ENCODE peak calls at places on chromosomes 13 and 19, in four cellular contexts. One of them, this sample, is unnamed.

GRCh38 chr19:52237771-52238400 is 31.5 kb upstream of the ZNF766 start:
- DNase-seq in K562: peak; percentile 38
- DNase-seq in HCT116: peak; percentile 44
- DNase-seq in HepG2: peak; percentile 52
- DNase-seq in this sample: peak; percentile 47

GRCh38 chr13:98977568-98978270 is at the start of gene DOCK9:
- DNase-seq in K562: no peak
- DNase-seq in HCT116: no peak
- DNase-seq in HepG2: no peak
- DNase-seq in this sample: no peak

GRCh38 chr13:20359335-20359734 is 127.2 kb upstream of the GJB6 start:
- DNase-seq in K562: no peak
- DNase-seq in HCT116: peak; percentile 6
- DNase-seq in HepG2: peak; percentile 32
- DNase-seq in this sample: peak; percentile 64

GRCh38 chr19:33413868-33414666 is 40.6 kb downstream of the CEBPG start:
- DNase-seq in K562: no peak
- DNase-seq in HCT116: no peak
- DNase-seq in HepG2: no peak
- DNase-seq in this sample: no peak

GRCh38 chr19:6802336-6803035 is 30.0 kb downstream of the VAV1 start:
- DNase-seq in K562: no peak
- DNase-seq in HCT116: peak; percentile 19
- DNase-seq in HepG2: no peak
- DNase-seq in this sample: no peak

GRCh38 chr13:67736646-67737420 is 506.7 kb upstream of the PCDH9 start:
- DNase-seq in K562: no peak
- DNase-seq in HCT116: no peak
- DNase-seq in HepG2: peak; percentile 5
- DNase-seq in this sample: no peak

GRCh38 chr13:94967183-94968039 is 255.1 kb upstream of the SOX21 start:
- DNase-seq in K562: no peak
- DNase-seq in HCT116: no peak
- DNase-seq in HepG2: no peak
- DNase-seq in this sample: no peak

GRCh38 chr13:97224544-97225324 is 2.6 kb downstream of the MBNL2 start:
- DNase-seq in K562: peak; percentile 42
- DNase-seq in HCT116: no peak
- DNase-seq in HepG2: peak; percentile 66
- DNase-seq in this sample: no peak

GRCh38 chr13:100275746-100276145 is 186.9 kb downstream of the PCCA start:
- DNase-seq in K562: no peak
- DNase-seq in HCT116: no peak
- DNase-seq in HepG2: no peak
- DNase-seq in this sample: no peak

GRCh38 chr19:42198676-42199439 is 18.6 kb downstream of the DEDD2 start:
- DNase-seq in K562: no peak
- DNase-seq in HCT116: no peak
- DNase-seq in HepG2: no peak
- DNase-seq in this sample: no peak
- H3K27ac ChIP-seq in K562: peak overlapping the region; percentile 70
- H3K27ac ChIP-seq in HCT116: peak overlapping the region; percentile 15
- H3K27ac ChIP-seq in HepG2: no peak overlapping the region
- H3K27ac ChIP-seq in this sample: no peak overlapping the region

GRCh38 chr13:25469179-25469545 is 97.4 kb downstream of the ATP8A2 start:
- DNase-seq in K562: no peak
- DNase-seq in HCT116: no peak
- DNase-seq in HepG2: no peak
- DNase-seq in this sample: no peak

GRCh38 chr13:25462301-25463125 is 90.7 kb downstream of the ATP8A2 start:
- DNase-seq in K562: no peak
- DNase-seq in HCT116: no peak
- DNase-seq in HepG2: no peak
- DNase-seq in this sample: no peak

GRCh38 chr13:25466880-25467279 is 95.1 kb downstream of the ATP8A2 start:
- DNase-seq in K562: no peak
- DNase-seq in HCT116: no peak
- DNase-seq in HepG2: peak; percentile 3
- DNase-seq in this sample: no peak

GRCh38 chr13:25468330-25469178 is 96.8 kb downstream of the ATP8A2 start:
- DNase-seq in K562: peak; percentile 90
- DNase-seq in HCT116: no peak
- DNase-seq in HepG2: no peak
- DNase-seq in this sample: no peak

GRCh38 chr13:25463496-25463895 is 91.7 kb downstream of the ATP8A2 start:
- DNase-seq in K562: no peak
- DNase-seq in HCT116: no peak
- DNase-seq in HepG2: no peak
- DNase-seq in this sample: no peak
- TF ChIP-seq TCF7L2 in K562: no peak
- TF ChIP-seq TCF7L2 in HCT116: no peak
- TF ChIP-seq TCF7L2 in HepG2: no peak
- TF ChIP-seq TCF7L2 in this sample: no peak

DNA sequence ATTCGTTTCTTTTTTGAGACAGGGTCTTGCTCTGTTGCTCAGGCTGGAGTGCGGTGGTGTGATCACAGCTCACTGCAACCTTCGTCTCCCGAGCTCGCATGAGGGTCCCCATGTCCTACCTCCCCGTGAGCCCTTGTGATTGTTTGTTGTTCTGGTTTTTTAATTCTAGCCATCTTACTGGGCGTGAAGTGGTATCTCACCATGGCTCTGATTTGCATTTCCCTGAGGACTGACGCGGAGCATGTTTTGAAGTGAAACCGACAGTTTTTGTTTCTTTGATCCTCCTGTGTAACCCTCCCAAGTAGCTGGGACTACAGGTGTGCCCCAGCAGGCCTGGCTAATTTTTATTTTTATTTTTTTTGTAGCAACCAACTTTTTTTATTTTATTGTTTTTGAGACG is 21.7 kb downstream of the GNG7 start:
- DNase-seq in K562: no peak
- DNase-seq in HCT116: no peak
- DNase-seq in HepG2: no peak
- DNase-seq in this sample: no peak
- H3K27ac ChIP-seq in K562: no peak overlapping the region
- H3K27ac ChIP-seq in HCT116: no peak overlapping the region
- H3K27ac ChIP-seq in HepG2: no peak overlapping the region
- H3K27ac ChIP-seq in this sample: no peak overlapping the region

GRCh38 chr19:15279326-15279904 is 47.2 kb upstream of the EPHX3 start:
- DNase-seq in K562: no peak
- DNase-seq in HCT116: no peak
- DNase-seq in HepG2: no peak
- DNase-seq in this sample: no peak

GRCh38 chr19:15282311-15282705 is 50.0 kb downstream of the BRD4 start:
- DNase-seq in K562: no peak
- DNase-seq in HCT116: no peak
- DNase-seq in HepG2: no peak
- DNase-seq in this sample: no peak

GRCh38 chr19:15280915-15281683 is 48.9 kb upstream of the EPHX3 start:
- DNase-seq in K562: peak; percentile 43
- DNase-seq in HCT116: no peak
- DNase-seq in HepG2: peak; percentile 55
- DNase-seq in this sample: no peak

GRCh38 chr19:15283141-15283885 is 49.0 kb downstream of the BRD4 start:
- DNase-seq in K562: no peak
- DNase-seq in HCT116: no peak
- DNase-seq in HepG2: no peak
- DNase-seq in this sample: no peak

GRCh38 chr19:15280048-15280725 is 47.9 kb upstream of the EPHX3 start:
- DNase-seq in K562: no peak
- DNase-seq in HCT116: no peak
- DNase-seq in HepG2: no peak
- DNase-seq in this sample: no peak
- TF ChIP-seq TCF7L2 in K562: no peak
- TF ChIP-seq TCF7L2 in HCT116: no peak
- TF ChIP-seq TCF7L2 in HepG2: no peak
- TF ChIP-seq TCF7L2 in this sample: no peak

DNA sequence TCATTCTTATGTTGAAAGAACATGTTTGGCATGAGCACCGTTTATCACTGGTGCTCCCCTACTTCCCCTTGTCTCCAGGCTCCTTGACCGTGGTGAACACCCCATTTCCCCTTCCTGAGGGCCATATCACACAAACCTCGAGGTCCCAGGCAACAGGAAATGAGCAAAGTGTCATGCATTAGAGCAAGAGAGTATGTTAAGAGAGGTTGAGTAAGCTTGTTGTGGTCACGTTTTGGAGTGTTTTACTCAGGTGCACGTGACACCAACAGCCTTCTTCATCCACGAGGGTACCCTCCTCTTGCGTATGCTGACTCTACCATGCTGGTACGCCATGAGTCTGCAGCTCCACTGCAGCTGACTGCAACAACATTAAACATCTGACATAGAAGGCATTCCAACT is 482.2 kb upstream of the NBEA start:
- DNase-seq in K562: no peak
- DNase-seq in HCT116: no peak
- DNase-seq in HepG2: no peak
- DNase-seq in this sample: no peak
- H3K27ac ChIP-seq in K562: no peak overlapping the region
- H3K27ac ChIP-seq in HCT116: no peak overlapping the region
- H3K27ac ChIP-seq in HepG2: no peak overlapping the region
- H3K27ac ChIP-seq in this sample: no peak overlapping the region

DNA sequence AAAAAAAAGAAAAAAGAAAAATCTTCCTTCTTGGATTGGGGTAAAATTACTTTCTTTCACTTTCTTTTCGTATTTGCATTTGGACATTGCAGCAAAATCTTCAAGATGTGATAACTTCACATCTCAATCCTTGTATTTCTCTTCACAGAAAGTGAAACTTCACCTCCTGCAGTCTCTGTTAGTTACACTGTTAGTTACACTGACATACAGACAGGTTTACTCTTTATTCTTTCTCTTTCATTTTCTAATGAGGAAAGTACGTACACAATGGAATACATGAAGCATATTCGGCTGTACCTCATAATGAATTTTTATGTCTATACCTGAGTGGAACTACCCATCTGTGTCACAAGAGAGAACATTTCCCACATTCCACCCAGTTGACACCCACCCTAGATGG is 459.1 kb upstream of the GPC6 start:
- DNase-seq in K562: no peak
- DNase-seq in HCT116: no peak
- DNase-seq in HepG2: no peak
- DNase-seq in this sample: no peak
- TF ChIP-seq TCF7L2 in K562: no peak
- TF ChIP-seq TCF7L2 in HCT116: no peak
- TF ChIP-seq TCF7L2 in HepG2: no peak
- TF ChIP-seq TCF7L2 in this sample: no peak

DNA sequence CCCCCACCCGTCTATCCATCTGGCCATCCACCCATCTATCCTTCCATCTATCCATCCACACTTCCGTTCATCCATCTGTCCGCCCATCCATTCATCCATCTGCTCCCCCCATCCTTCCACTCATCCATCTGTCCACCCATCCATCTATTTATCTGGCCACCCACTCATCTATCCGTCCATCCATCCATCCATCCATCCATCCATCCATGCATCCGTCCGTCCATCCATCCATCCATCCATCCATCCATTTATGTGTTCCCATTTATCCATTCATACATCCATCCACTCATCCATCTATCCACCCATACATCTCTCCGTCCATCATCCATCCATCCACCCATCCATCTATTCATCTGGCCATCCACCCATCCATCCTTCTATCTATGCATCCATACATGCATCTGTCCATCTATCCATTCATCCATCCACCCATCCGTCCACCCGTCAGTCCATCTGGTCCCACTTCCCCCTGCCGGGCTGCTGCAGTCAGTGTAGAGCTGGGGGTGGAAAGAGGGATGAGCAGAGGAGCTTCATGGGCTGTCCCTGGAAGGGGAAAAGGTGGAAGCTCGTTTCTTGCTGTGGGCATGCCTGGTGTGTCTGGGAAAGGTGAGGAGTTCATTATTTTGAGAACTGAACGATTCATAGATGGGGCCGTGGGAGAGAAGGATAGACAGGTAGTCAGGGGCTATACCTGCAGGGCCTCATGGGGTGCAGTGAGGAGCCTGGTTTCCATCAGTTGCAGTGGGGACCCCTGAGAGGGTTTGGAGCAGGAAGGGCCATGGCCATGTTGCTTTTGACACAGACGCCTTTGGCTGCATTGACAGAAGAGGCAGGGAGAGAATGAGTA is 842 bp downstream of the HSD11B1L start:
- DNase-seq in K562: no peak
- DNase-seq in HCT116: no peak
- DNase-seq in HepG2: no peak
- DNase-seq in this sample: no peak
- H3K27ac ChIP-seq in K562: no peak overlapping the region
- H3K27ac ChIP-seq in HCT116: no peak overlapping the region
- H3K27ac ChIP-seq in HepG2: no peak overlapping the region
- H3K27ac ChIP-seq in this sample: no peak overlapping the region

DNA sequence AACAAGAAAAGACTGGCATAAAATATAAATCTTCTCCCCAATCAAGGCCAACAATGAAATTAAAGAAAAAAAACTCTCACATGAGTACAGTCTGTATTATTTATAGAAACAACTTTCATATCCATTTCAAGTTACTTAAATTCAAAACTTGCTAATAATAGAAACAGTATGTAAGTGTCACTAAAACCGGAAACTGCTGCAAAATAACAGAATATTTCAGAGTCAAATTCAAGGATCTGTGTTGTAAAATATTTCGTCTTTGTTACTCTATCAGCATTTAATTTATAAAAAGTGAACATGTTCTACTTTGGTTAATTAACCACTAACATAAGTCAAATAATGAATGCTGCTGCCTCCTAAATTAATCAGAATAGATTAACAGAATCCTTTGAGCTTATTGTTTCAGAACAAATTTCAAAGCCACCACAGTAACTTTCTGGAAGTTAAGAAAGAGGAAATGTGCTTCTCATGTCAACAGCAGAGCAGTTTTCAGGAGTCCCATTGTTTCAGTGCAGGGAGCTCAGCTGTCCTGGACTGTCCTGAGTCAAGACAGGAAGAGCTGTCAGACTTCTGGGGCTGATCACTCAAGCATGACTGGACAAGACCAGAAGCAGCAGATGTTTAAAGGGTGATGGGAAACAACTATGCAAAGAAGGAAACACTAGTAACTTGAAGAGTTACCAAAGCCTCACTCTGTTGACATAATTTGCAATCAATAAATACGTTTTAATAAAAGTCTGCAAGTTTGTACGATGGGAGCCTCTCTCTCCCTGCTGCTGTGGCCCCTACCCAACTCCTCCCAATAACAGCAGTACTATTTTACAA is 76.9 kb downstream of the FOXO1 start:
- DNase-seq in K562: no peak
- DNase-seq in HCT116: no peak
- DNase-seq in HepG2: peak; percentile 56
- DNase-seq in this sample: no peak
- TF ChIP-seq TCF7L2 in K562: no peak
- TF ChIP-seq TCF7L2 in HCT116: no peak
- TF ChIP-seq TCF7L2 in HepG2: no peak
- TF ChIP-seq TCF7L2 in this sample: no peak